ENCODE peak calls at places on chromosomes 7 and 10, in eight cellular contexts. V is skeletal muscle cell; H is head of caudate nucleus; F is naive thymus-derived CD8-positive, alpha-beta T cell; D is GM12865; Y is H54; R is Jurkat, Clone E6-1; N is right cardiac atrium. U is an unnamed sample.

GRCh38 chr10:63105811-63106755 is 27.0 kb upstream of the NRBF2 start:
- DNase-seq in H (peak; percentile 15), F (no peak), R (no peak), N (peak; percentile 65), V (no peak), D (no peak), Y (no peak), U (no peak)

GRCh38 chr10:122725768-122726167 is 26.1 kb upstream of the C10orf120 start:
- DNase-seq in D (no peak), R (no peak), N (no peak), F (no peak), Y (no peak), H (no peak), V (no peak), U (no peak)

GRCh38 chr10:21293518-21294356 is 231.7 kb downstream of the SKIDA1 start:
- DNase-seq in D (no peak), F (no peak), R (no peak), H (no peak), Y (no peak), V (no peak), N (no peak), U (no peak)

GRCh38 chr10:83603708-83604107 is 535.6 kb upstream of the GHITM start:
- DNase-seq in Y (no peak), R (peak; percentile 63), V (no peak), H (no peak), D (peak; percentile 79), F (no peak), N (no peak), U (no peak)

GRCh38 chr7:15602236-15602635 is 40.4 kb upstream of the AGMO start:
- DNase-seq in D (no peak), H (no peak), R (no peak), F (no peak), V (no peak), Y (no peak), N (no peak), U (no peak)

GRCh38 chr10:96450514-96451207 is 63.1 kb downstream of the TLL2 start:
- DNase-seq in D (no peak), N (no peak), V (no peak), H (no peak), Y (no peak), R (no peak), F (no peak), U (no peak)

GRCh38 chr10:115720121-115720520 is 552.9 kb downstream of the GFRA1 start:
- DNase-seq in Y (no peak), D (no peak), R (no peak), H (no peak), V (no peak), F (no peak), N (no peak), U (no peak)

GRCh38 chr7:94654764-94655561 is 970 bp downstream of the SGCE start:
- DNase-seq in F (no peak), N (peak; percentile 73), D (peak; percentile 65), Y (no peak), V (no peak), H (peak; percentile 45), R (no peak), U (no peak)

GRCh38 chr7:2106506-2106905 is 126.2 kb downstream of the MAD1L1 start:
- DNase-seq in Y (no peak), R (no peak), H (no peak), F (no peak), V (no peak), D (no peak), N (no peak), U (no peak)

GRCh38 chr7:135601182-135601581 is 43.5 kb downstream of the NUP205 start:
- DNase-seq in F (no peak), H (no peak), D (no peak), N (no peak), R (no peak), Y (no peak), V (peak; percentile 10), U (no peak)

GRCh38 chr10:70493660-70494234 is 15.2 kb downstream of the PALD1 start:
- DNase-seq in R (no peak), N (peak; percentile 69), H (no peak), F (no peak), Y (no peak), V (no peak), D (peak; percentile 95), U (no peak)

GRCh38 chr7:4226166-4226857 is 455.8 kb upstream of the FOXK1 start:
- DNase-seq in N (no peak), Y (peak; percentile 38), H (no peak), V (no peak), R (no peak), D (no peak), F (no peak), U (no peak)

GRCh38 chr7:76037310-76037709 is 10.5 kb downstream of the STYXL1 start:
- DNase-seq in R (no peak), H (no peak), N (no peak), Y (peak; percentile 61), D (no peak), F (no peak), V (peak; percentile 69), U (no peak)

GRCh38 chr10:104274762-104275721 is 6.1 kb downstream of the GSTO2 start:
- DNase-seq in H (peak; percentile 72), D (peak; percentile 42), F (peak; percentile 17), V (no peak), Y (peak; percentile 45), R (no peak), N (peak; percentile 66), U (peak; percentile 38)

GRCh38 chr7:74094224-74095095 is 10.9 kb downstream of the LIMK1 start:
- DNase-seq in F (peak; percentile 72), Y (peak; percentile 96), N (peak; percentile 87), H (peak; percentile 78), R (no peak), D (peak; percentile 82), V (peak; percentile 81), U (no peak)

GRCh38 chr7:32228601-32229000 is 158.4 kb upstream of the PDE1C start:
- DNase-seq in V (no peak), R (no peak), D (no peak), H (no peak), F (no peak), N (no peak), Y (no peak), U (no peak)

GRCh38 chr7:104032486-104032885 is 43.0 kb upstream of the RELN start:
- DNase-seq in N (no peak), D (no peak), H (no peak), F (no peak), Y (no peak), R (no peak), V (no peak), U (no peak)

GRCh38 chr7:156113733-156114132 is 301.5 kb upstream of the SHH start:
- DNase-seq in V (no peak), D (no peak), N (no peak), H (peak; percentile 8), Y (no peak), F (no peak), R (no peak), U (no peak)

GRCh38 chr7:31122649-31123058 is 70.5 kb downstream of the ADCYAP1R1 start:
- DNase-seq in N (peak; percentile 82), Y (peak; percentile 71), F (no peak), D (peak; percentile 69), V (peak; percentile 46), H (peak; percentile 74), R (peak; percentile 55), U (peak; percentile 33)

GRCh38 chr10:14405076-14406065 is 74.6 kb upstream of the FRMD4A start:
- DNase-seq in D (no peak), Y (peak; percentile 12), F (no peak), V (peak; percentile 26), H (no peak), N (no peak), R (no peak), U (no peak)

GRCh38 chr10:74175510-74176379 is 24.7 kb downstream of the ADK start:
- DNase-seq in H (no peak), Y (no peak), V (no peak), R (no peak), F (no peak), D (no peak), N (no peak), U (no peak)

GRCh38 chr7:121002755-121003114 is 14.2 kb downstream of the CPED1 start:
- DNase-seq in D (no peak), Y (no peak), V (peak; percentile 51), N (no peak), H (no peak), R (no peak), F (no peak), U (no peak)

GRCh38 chr7:874036-874749 is 2.2 kb upstream of the GET4 start:
- DNase-seq in N (no peak), H (no peak), F (no peak), V (no peak), D (no peak), R (no peak), Y (no peak), U (no peak)

GRCh38 chr7:88795553-88795952 is at the start of gene TEX47:
- DNase-seq in R (no peak), H (no peak), F (no peak), V (no peak), N (no peak), Y (no peak), D (no peak), U (no peak)

GRCh38 chr7:85023066-85023687 is 163.7 kb downstream of the SEMA3D start:
- DNase-seq in H (peak; percentile 58), F (peak; percentile 12), N (no peak), R (peak; percentile 28), D (peak; percentile 44), Y (no peak), V (no peak), U (peak; percentile 16)

GRCh38 chr7:128103498-128104108 is 72.4 kb upstream of the LRRC4 start:
- DNase-seq in D (peak; percentile 66), R (no peak), Y (no peak), F (peak; percentile 8), V (no peak), H (peak; percentile 26), N (peak; percentile 88), U (no peak)

GRCh38 chr10:107418411-107418810 is 253.9 kb upstream of the SORCS1 start:
- DNase-seq in V (no peak), N (no peak), F (no peak), D (peak; percentile 76), R (no peak), Y (no peak), H (no peak), U (no peak)

GRCh38 chr7:5214236-5214635 is 24.2 kb downstream of the WIPI2 start:
- DNase-seq in Y (no peak), F (no peak), R (no peak), D (no peak), N (no peak), V (no peak), H (no peak), U (no peak)

GRCh38 chr7:110889363-110889762 is 201.6 kb upstream of the LRRN3 start:
- DNase-seq in R (no peak), H (no peak), D (no peak), F (no peak), N (no peak), V (no peak), Y (no peak), U (no peak)

GRCh38 chr7:108561047-108561619 is 8.4 kb downstream of the THAP5 start:
- DNase-seq in V (no peak), D (no peak), Y (no peak), F (no peak), R (no peak), H (no peak), N (no peak), U (no peak)

GRCh38 chr10:93579089-93579488 is 12.6 kb downstream of the FFAR4 start:
- DNase-seq in Y (peak; percentile 84), V (no peak), D (no peak), R (no peak), N (no peak), H (no peak), F (no peak), U (no peak)

GRCh38 chr10:14302035-14302434 is 28.7 kb downstream of the FRMD4A start:
- DNase-seq in F (no peak), V (no peak), Y (peak; percentile 20), H (no peak), D (no peak), N (no peak), R (no peak), U (no peak)

GRCh38 chr7:2710901-2711551 is 23.0 kb downstream of the AMZ1 start:
- DNase-seq in D (peak; percentile 82), Y (no peak), R (peak; percentile 83), V (no peak), H (no peak), F (no peak), N (no peak), U (peak; percentile 57)

GRCh38 chr7:132501956-132502355 is 74.3 kb downstream of the PLXNA4 start:
- DNase-seq in V (no peak), R (no peak), N (peak; percentile 73), H (no peak), F (no peak), D (no peak), Y (no peak), U (no peak)

U was measured in T-helper 2 cell.